ENCODE peak calls at places on chromosome 20, in ten cellular contexts. O is heart left ventricle, K is tibial nerve, H is right lobe of liver, Z is A549, L is body of pancreas, D is GM12891, C is uterus, Q is breast epithelium, U is HCT116. J is an unnamed sample.

GRCh38 chr20:41221614-41222218 is 84.4 kb downstream of the PLCG1 start:
- DNase-seq in O (no peak), K (no peak), H (no peak), Z (no peak), L (no peak), D (no peak), C (no peak), Q (no peak), U (no peak), J (no peak)

GRCh38 chr20:16699287-16699686 is 30.5 kb upstream of the SNRPB2 start:
- DNase-seq in O (no peak), K (no peak), H (no peak), Z (no peak), L (no peak), D (no peak), C (no peak), Q (no peak), U (no peak), J (no peak)

GRCh38 chr20:34877002-34877264 is 521 bp downstream of the ACSS2 start:
- DNase-seq in O (no peak), K (no peak), H (no peak), Z (no peak), L (no peak), D (no peak), C (no peak), Q (no peak), U (no peak), J (no peak)

GRCh38 chr20:44074252-44075151 is 112.5 kb downstream of the JPH2 start:
- DNase-seq in O (peak), K (no peak), H (peak), Z (no peak), L (no peak), D (no peak), C (no peak), Q (peak), U (no peak), J (no peak)

GRCh38 chr20:50218987-50219435 is 28.4 kb downstream of the CEBPB start:
- DNase-seq in O (peak), K (no peak), H (peak), Z (no peak), L (peak), D (no peak), C (no peak), Q (no peak), U (no peak), J (no peak)

GRCh38 chr20:35561268-35561667 is 19.4 kb downstream of the ERGIC3 start:
- DNase-seq in O (no peak), K (no peak), H (peak), Z (peak), L (peak), D (no peak), C (no peak), Q (no peak), U (no peak), J (peak)

GRCh38 chr20:16098890-16099639 is 474.2 kb downstream of the KIF16B start:
- DNase-seq in O (no peak), K (no peak), H (no peak), Z (no peak), L (no peak), D (no peak), C (no peak), Q (no peak), U (no peak), J (no peak)

GRCh38 chr20:11810316-11811130 is 107.2 kb upstream of the BTBD3 start:
- DNase-seq in O (no peak), K (no peak), H (no peak), Z (no peak), L (no peak), D (no peak), C (no peak), Q (no peak), U (no peak), J (peak)

GRCh38 chr20:46376196-46376785 is 30.1 kb downstream of the ELMO2 start:
- DNase-seq in O (no peak), K (no peak), H (no peak), Z (no peak), L (no peak), D (no peak), C (no peak), Q (no peak), U (no peak), J (no peak)

GRCh38 chr20:46694484-46694883 is 5.2 kb upstream of the TP53RK start:
- DNase-seq in O (no peak), K (no peak), H (no peak), Z (peak), L (no peak), D (no peak), C (no peak), Q (no peak), U (no peak), J (no peak)

GRCh38 chr20:44810391-44811149 is at the start of gene RIMS4:
- DNase-seq in O (no peak), K (no peak), H (no peak), Z (no peak), L (no peak), D (peak), C (no peak), Q (no peak), U (no peak), J (no peak)

GRCh38 chr20:50724112-50724724 is 7.2 kb upstream of the PARD6B start:
- DNase-seq in O (no peak), K (no peak), H (no peak), Z (no peak), L (no peak), D (no peak), C (no peak), Q (no peak), U (no peak), J (no peak)

GRCh38 chr20:2133318-2134183 is 31.9 kb downstream of the STK35 start:
- DNase-seq in O (no peak), K (no peak), H (no peak), Z (peak), L (no peak), D (no peak), C (peak), Q (no peak), U (no peak), J (peak)

GRCh38 chr20:46128310-46129151 is 10.4 kb downstream of the CD40 start:
- DNase-seq in O (no peak), K (no peak), H (no peak), Z (peak), L (no peak), D (no peak), C (no peak), Q (no peak), U (no peak), J (peak)

GRCh38 chr20:25565578-25566157 is 19.7 kb downstream of the NINL start:
- DNase-seq in O (no peak), K (no peak), H (no peak), Z (no peak), L (no peak), D (no peak), C (no peak), Q (no peak), U (no peak), J (no peak)

GRCh38 chr20:728022-728944 is 40.0 kb downstream of the SLC52A3 start:
- DNase-seq in O (no peak), K (no peak), H (peak), Z (peak), L (peak), D (peak), C (no peak), Q (no peak), U (no peak), J (no peak)

GRCh38 chr20:17334866-17335412 is 108.1 kb downstream of the PCSK2 start:
- DNase-seq in O (no peak), K (no peak), H (no peak), Z (no peak), L (no peak), D (no peak), C (no peak), Q (no peak), U (no peak), J (no peak)

GRCh38 chr20:37845261-37845681 is 57.7 kb upstream of the VSTM2L start:
- DNase-seq in O (peak), K (no peak), H (no peak), Z (no peak), L (peak), D (no peak), C (no peak), Q (peak), U (no peak), J (no peak)

GRCh38 chr20:63627129-63627699 is 313 bp upstream of the GMEB2 start:
- DNase-seq in O (peak), K (peak), H (peak), Z (peak), L (peak), D (peak), C (peak), Q (peak), U (peak), J (peak)

GRCh38 chr20:63627700-63628245 is 872 bp upstream of the GMEB2 start:
- DNase-seq in O (peak), K (no peak), H (peak), Z (no peak), L (no peak), D (no peak), C (no peak), Q (no peak), U (no peak), J (no peak)

GRCh38 chr20:63628246-63628975 is 1.5 kb upstream of the GMEB2 start:
- DNase-seq in O (peak), K (no peak), H (peak), Z (peak), L (peak), D (no peak), C (peak), Q (peak), U (peak), J (no peak)

GRCh38 chr20:63625771-63626423 is 1.0 kb downstream of the GMEB2 start:
- DNase-seq in O (peak), K (no peak), H (peak), Z (peak), L (peak), D (no peak), C (peak), Q (no peak), U (no peak), J (no peak)

DNA sequence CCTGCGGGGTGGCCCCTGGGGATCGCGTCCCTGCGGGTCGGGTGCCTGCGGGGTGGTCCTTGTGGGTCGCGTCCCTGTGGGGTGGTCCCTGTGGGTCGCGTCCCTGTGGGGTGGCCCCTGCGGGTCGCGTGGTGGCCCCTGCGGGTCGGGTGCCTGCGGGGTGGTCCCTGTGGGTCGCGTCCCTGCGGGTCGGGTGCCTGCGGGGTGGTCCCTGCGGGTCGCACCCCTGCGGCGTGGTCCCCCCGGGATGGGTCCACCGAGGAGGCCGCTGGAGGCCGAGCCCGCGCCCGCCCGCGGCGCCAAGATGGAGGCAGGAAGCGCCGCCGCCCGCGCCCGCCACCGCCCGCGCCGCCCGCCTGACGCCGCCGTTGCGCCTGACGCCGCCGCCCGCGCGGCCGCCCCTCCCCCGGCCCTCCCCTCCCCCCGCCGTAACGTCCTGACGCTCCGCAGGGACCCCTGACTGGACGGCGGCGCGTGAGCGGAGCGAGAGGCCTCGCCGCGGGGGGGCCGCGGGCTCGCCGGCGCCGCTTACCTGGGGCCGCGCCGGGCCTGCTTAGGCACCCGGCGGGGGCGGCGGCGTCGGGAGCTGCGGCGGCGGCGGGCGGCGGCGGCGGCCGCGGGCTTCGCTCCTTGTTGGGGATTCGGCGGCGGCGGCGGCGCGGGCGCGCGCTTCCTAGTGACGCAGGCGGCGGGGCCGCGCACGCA is at the start of gene GMEB2:
- DNase-seq in O (peak), K (peak), H (peak), Z (no peak), L (peak), D (peak), C (peak), Q (peak), U (peak), J (peak)
- TF ChIP-seq POLR2A in O (no peak), K (peak), H (no peak), Z (peak), L (peak), D (no peak), C (peak), Q (no peak), U (peak), J (peak)

DNA sequence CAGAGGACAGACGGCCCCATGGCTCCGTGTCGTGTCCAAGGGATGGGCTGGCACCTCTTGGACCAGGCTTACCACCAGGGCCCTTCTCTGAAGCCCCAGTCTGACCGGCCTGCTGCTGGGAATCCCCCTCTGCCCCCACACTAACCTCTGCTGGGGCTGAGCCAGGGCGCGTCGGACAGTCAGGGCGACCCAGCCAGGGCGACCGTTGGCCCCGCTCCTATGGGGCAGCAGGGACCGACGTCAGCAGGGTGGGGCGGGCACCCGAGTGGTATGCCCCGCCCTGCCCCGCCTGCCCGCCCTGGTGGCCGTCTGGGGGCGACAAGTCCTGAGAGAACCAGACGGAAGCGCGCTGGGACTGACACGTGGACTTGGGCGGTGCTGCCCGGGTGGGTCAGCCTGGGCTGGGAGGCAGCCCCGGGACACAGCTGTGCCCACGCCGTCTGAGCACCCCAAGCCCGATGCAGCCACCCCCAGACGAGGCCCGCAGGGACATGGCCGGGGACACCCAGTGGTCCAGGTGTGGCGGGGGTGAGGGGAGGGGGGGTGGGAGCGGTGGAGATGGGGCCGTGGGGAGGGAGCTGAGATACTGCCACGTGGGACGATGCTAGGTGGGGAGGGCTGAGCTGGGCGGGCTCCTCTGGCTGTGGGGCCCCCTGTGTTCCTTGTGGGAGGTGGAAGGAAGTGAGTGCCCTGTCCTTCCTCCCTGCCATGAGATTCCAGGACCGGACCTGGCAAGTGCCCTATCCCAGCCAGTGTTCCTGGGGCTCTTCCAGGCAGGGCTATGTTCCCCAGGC is at the start of gene SLC17A9:
- DNase-seq in O (peak), K (peak), H (peak), Z (no peak), L (peak), D (peak), C (peak), Q (no peak), U (peak), J (no peak)
- TF ChIP-seq POLR2A in O (no peak), K (no peak), H (peak), Z (no peak), L (no peak), D (peak), C (no peak), Q (no peak), U (peak), J (no peak)

GRCh38 chr20:33814238-33814712 is 3.1 kb downstream of the CHMP4B start:
- DNase-seq in O (no peak), K (no peak), H (no peak), Z (no peak), L (no peak), D (no peak), C (no peak), Q (no peak), U (no peak), J (no peak)

GRCh38 chr20:33815671-33816070 is 4.5 kb downstream of the CHMP4B start:
- DNase-seq in O (no peak), K (no peak), H (no peak), Z (no peak), L (no peak), D (no peak), C (no peak), Q (no peak), U (no peak), J (no peak)

GRCh38 chr20:33810885-33811762 is at the start of gene CHMP4B:
- DNase-seq in O (peak), K (peak), H (peak), Z (peak), L (peak), D (peak), C (peak), Q (peak), U (peak), J (peak)

GRCh38 chr20:33811763-33812672 is 870 bp downstream of the CHMP4B start:
- DNase-seq in O (no peak), K (peak), H (peak), Z (peak), L (peak), D (no peak), C (peak), Q (peak), U (no peak), J (peak)

DNA sequence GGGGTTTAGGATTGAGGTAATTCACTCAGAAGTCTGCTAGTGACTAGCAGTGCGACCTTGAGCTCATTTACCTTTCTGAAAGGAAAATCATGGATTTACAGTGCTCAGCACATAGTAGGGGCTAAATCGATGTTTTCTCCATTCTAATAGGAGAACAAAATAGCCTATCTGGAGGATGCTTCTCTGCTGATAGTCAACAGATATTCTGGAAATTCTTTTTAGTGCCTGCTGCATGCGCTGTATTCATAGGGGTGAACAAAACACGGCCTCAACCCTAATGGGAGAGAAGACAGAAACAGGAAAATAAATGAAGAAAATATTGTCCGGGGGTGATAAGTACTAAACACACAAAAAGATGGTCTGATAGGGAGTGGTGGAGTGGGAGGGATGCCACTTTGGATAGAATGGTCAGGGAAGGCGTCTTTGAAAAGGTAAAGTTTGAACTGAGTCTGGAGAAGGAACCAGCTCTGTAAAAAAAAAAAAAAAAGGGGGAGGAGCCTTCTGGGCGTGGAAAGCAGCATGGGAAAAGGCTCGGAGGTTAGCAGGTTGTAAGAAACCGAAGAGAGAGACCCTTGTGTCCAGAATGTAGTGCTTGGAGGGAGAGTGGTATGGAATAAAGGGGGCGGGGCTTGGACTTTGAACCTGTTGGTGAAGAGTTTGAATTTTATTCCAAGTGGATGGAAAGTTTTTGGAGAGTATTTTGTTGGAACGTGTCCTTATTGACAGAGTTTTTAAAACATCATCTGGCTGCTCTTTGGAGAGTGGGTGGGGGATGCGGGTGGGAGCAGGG is 1.7 kb downstream of the CHMP4B start:
- DNase-seq in O (no peak), K (no peak), H (no peak), Z (no peak), L (peak), D (no peak), C (no peak), Q (no peak), U (no peak), J (no peak)
- TF ChIP-seq POLR2A in O (no peak), K (no peak), H (no peak), Z (no peak), L (no peak), D (no peak), C (no peak), Q (no peak), U (no peak), J (no peak)

GRCh38 chr20:48681201-48681881 is 146.5 kb downstream of the PREX1 start:
- DNase-seq in O (no peak), K (no peak), H (peak), Z (no peak), L (no peak), D (no peak), C (no peak), Q (no peak), U (no peak), J (no peak)

GRCh38 chr20:48683467-48684175 is 144.2 kb downstream of the PREX1 start:
- DNase-seq in O (no peak), K (no peak), H (peak), Z (no peak), L (no peak), D (no peak), C (no peak), Q (no peak), U (no peak), J (no peak)

GRCh38 chr20:48681882-48682426 is 145.8 kb downstream of the PREX1 start:
- DNase-seq in O (no peak), K (no peak), H (peak), Z (no peak), L (no peak), D (no peak), C (no peak), Q (no peak), U (no peak), J (no peak)

GRCh38 chr20:48684501-48685041 is 143.2 kb downstream of the PREX1 start:
- DNase-seq in O (no peak), K (no peak), H (peak), Z (no peak), L (peak), D (no peak), C (no peak), Q (no peak), U (no peak), J (no peak)

DNA sequence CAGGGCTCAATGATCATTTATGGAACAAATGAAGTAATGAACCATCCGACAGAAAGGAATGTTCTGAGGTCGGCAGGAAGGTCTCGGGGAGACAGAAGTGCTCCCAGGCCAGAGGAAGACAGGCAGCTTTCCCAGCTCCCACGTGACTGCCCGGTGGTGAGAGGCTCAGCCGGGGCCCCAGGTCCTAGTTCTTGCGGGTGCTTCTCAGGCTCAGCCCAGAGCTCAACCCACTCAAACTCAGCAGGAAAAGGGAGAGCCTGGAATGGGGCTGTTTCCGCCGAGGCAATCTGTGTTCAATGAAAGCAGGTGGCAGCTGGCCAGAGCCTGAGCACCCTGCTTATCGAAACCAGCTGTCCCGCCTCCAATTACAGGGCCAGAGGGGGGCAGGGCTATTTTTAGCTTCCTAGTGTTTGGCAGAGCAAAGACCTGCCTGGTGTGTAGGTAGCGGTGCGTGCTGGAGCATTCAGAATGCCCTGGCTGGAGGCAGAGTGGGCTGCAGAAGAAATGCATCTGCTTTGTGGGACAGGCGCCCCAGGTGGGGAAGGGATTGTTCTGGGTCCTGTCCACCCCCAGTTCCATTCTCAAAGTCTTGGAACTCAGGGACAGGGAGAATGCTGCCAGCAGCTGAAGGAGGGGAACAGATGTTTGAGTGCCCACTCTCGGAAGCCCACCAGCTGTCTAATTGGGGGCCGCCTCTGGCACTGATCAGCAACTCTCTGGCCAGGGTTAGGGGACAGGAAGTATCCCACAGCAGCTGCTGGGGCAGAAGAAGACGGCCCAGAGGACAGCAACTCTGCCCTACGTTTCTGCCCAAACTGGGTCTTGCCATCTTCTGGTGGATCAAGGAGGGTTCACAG is 145.0 kb downstream of the PREX1 start:
- DNase-seq in O (peak), K (peak), H (peak), Z (no peak), L (peak), D (no peak), C (peak), Q (peak), U (no peak), J (peak)
- TF ChIP-seq POLR2A in O (no peak), K (no peak), H (no peak), Z (no peak), L (peak), D (no peak), C (no peak), Q (no peak), U (no peak), J (no peak)